ENCODE peak calls at places on chromosomes 6 and 20, in five cellular contexts. C is WTC11, E is GM12878, X is K562, N is HepG2. I is an unnamed sample.

GRCh38 chr20:19129976-19130612 is 82.3 kb upstream of the SLC24A3 start:
- DNase-seq in C (no peak), E (no peak), X (no peak), N (no peak), I (no peak)

GRCh38 chr6:35359744-35360348 is 17.5 kb downstream of the PPARD start:
- DNase-seq in C (no peak), E (no peak), X (no peak), N (no peak), I (no peak)

GRCh38 chr6:112899541-112899940 is 552.4 kb downstream of the RFPL4B start:
- DNase-seq in C (no peak), E (no peak), X (no peak), N (no peak), I (no peak)

GRCh38 chr6:149903938-149904611 is 6.2 kb upstream of the RAET1E start:
- DNase-seq in C (no peak), E (no peak), X (no peak), N (no peak), I (no peak)

GRCh38 chr6:136772685-136773472 is 19.4 kb downstream of the MAP3K5 start:
- DNase-seq in C (peak), E (peak), X (no peak), N (no peak), I (peak)

GRCh38 chr6:135144678-135145508 is 36.2 kb upstream of the MYB start:
- DNase-seq in C (no peak), E (no peak), X (peak), N (peak), I (peak)

GRCh38 chr6:169691260-169691659 is 10.6 kb downstream of the WDR27 start:
- DNase-seq in C (no peak), E (no peak), X (no peak), N (no peak), I (no peak)

GRCh38 chr6:169289671-169290408 is 36.2 kb upstream of the THBS2 start:
- DNase-seq in C (no peak), E (no peak), X (no peak), N (no peak), I (no peak)

GRCh38 chr20:13290724-13291123 is 69.7 kb downstream of the ISM1 start:
- DNase-seq in C (no peak), E (no peak), X (no peak), N (no peak), I (no peak)

GRCh38 chr6:40285535-40285934 is 301.6 kb downstream of the LRFN2 start:
- DNase-seq in C (no peak), E (no peak), X (no peak), N (no peak), I (peak)

GRCh38 chr20:37673429-37673828 is 20.4 kb upstream of the CTNNBL1 start:
- DNase-seq in C (no peak), E (no peak), X (no peak), N (no peak), I (no peak)

GRCh38 chr6:473356-473755 is 81.8 kb downstream of the IRF4 start:
- DNase-seq in C (no peak), E (no peak), X (no peak), N (no peak), I (no peak)

GRCh38 chr6:168207421-168208175 is 112.0 kb downstream of the DACT2 start:
- DNase-seq in C (no peak), E (no peak), X (no peak), N (no peak), I (no peak)

GRCh38 chr6:14458669-14459266 is 341.2 kb downstream of the CD83 start:
- DNase-seq in C (no peak), E (no peak), X (no peak), N (no peak), I (no peak)

GRCh38 chr6:137039010-137039409 is 5.8 kb downstream of the IL20RA start:
- DNase-seq in C (no peak), E (no peak), X (no peak), N (no peak), I (no peak)

GRCh38 chr20:19210426-19211155 is 1.9 kb upstream of the SLC24A3 start:
- DNase-seq in C (no peak), E (no peak), X (no peak), N (no peak), I (no peak)

GRCh38 chr6:144181639-144182038 is 31.3 kb downstream of the STX11 start:
- DNase-seq in C (no peak), E (no peak), X (no peak), N (no peak), I (no peak)

GRCh38 chr6:42222450-42222849 is 4.8 kb upstream of the MRPS10 start:
- DNase-seq in C (no peak), E (no peak), X (no peak), N (peak), I (no peak)

GRCh38 chr6:3211681-3212080 is 15.8 kb downstream of the TUBB2B start:
- DNase-seq in C (no peak), E (no peak), X (no peak), N (no peak), I (no peak)

GRCh38 chr20:10447028-10447427 is 11.9 kb downstream of the SLX4IP start:
- DNase-seq in C (no peak), E (peak), X (peak), N (peak), I (no peak)

GRCh38 chr6:90610671-90611542 is 24.0 kb upstream of the MAP3K7 start:
- DNase-seq in C (peak), E (no peak), X (peak), N (no peak), I (peak)

GRCh38 chr6:36571122-36572043 is 22.8 kb upstream of the SRSF3 start:
- DNase-seq in C (no peak), E (no peak), X (no peak), N (no peak), I (no peak)

GRCh38 chr20:50604451-50604850 is 86.9 kb downstream of the RIPOR3 start:
- DNase-seq in C (no peak), E (no peak), X (no peak), N (no peak), I (no peak)

GRCh38 chr6:137631323-137631722 is 137.1 kb upstream of the OLIG3 start:
- DNase-seq in C (no peak), E (no peak), X (no peak), N (no peak), I (peak)

GRCh38 chr6:84280030-84280429 is 52.6 kb upstream of the CEP162 start:
- DNase-seq in C (no peak), E (no peak), X (no peak), N (no peak), I (no peak)

GRCh38 chr20:52959125-52959524 is 13.0 kb upstream of the TSHZ2 start:
- DNase-seq in C (no peak), E (no peak), X (peak), N (peak), I (peak)

GRCh38 chr6:74657033-74657432 is 548.8 kb downstream of the COL12A1 start:
- DNase-seq in C (no peak), E (no peak), X (no peak), N (no peak), I (no peak)

DNA sequence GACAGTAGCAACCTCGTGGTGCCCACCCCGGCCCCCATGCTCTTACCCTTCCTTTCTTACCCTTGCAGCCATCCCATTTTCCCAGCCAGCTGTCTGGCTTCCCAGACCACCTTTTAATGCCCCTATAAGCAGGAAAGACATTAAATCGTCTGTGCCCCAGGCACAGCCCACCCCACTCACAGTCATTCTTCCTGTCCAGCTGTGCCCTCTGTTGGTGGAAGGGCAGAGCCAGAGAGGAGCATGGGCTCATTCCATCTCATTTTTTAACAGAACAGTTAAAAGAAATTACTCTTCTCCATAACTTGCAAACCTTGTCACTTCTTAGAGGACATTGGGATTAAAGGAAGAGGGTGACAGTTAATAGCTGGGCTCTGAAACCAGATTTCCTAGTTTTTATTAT is 240.5 kb downstream of the NRN1 start:
- DNase-seq in C (no peak), E (no peak), X (no peak), N (no peak), I (no peak)
- TF ChIP-seq CREB1 in C (no peak), E (no peak), X (no peak), N (no peak), I (no peak)

DNA sequence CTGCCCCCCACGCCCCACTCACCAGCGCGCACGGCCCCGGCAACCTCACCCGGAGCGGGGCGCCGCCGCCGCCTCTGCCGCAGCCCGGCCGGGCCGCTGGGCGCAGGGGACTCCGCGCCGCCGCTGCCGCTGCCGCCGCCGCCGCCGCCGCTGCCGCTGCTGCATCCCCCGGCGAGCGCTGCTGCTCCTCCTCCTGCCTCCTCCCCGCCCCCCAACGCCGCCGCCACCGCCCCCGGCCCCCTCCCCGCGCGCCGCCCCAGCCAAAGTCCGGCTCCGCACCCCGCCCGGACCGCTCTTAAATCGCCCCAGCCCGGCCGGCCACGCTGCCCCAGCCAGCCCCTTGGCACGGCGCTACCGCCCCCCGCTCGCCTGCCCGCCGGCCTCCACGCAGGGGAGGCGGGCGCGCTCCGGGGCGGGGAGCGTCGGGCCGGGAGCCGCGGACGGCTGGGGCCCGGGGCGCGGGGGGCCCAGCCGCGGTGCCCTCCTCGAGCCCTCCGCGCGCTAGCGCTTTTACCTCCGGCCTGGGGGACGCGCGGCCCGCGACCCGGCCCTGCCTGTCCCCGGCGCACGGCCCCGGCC is at the start of gene SULF2:
- DNase-seq in C (peak), E (no peak), X (no peak), N (no peak), I (peak)
- TF ChIP-seq CREB1 in C (no peak), E (no peak), X (no peak), N (no peak), I (no peak)

DNA sequence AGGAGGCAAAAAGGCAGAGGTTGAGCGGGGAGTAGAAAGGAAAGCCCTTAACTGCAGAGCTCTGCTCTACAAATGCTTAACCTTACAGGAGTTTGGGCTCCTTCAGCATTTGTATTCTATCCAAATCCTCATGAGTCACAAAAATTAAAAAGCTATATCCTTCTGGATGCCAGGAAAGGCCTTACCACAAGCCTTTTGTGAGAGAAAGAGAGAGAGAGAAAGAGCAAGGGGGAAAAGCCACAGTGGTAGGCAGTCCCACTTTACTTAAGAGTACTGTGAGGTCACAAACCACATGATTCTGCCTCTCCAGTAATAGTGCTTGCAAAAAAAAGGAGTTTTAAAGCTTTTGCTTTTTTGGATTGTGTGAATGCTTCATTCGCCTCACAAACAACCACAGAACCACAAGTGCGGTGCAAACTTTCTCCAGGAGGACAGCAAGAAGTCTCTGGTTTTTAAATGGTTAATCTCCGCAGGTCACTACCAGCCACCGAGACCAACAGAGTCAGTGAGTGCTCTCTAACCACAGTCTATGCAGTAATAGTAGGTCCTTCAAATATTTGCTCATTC is at the start of gene RUNX2:
- DNase-seq in C (no peak), E (no peak), X (no peak), N (no peak), I (peak)
- TF ChIP-seq CREB1 in C (no peak), E (no peak), X (no peak), N (no peak), I (no peak)

DNA sequence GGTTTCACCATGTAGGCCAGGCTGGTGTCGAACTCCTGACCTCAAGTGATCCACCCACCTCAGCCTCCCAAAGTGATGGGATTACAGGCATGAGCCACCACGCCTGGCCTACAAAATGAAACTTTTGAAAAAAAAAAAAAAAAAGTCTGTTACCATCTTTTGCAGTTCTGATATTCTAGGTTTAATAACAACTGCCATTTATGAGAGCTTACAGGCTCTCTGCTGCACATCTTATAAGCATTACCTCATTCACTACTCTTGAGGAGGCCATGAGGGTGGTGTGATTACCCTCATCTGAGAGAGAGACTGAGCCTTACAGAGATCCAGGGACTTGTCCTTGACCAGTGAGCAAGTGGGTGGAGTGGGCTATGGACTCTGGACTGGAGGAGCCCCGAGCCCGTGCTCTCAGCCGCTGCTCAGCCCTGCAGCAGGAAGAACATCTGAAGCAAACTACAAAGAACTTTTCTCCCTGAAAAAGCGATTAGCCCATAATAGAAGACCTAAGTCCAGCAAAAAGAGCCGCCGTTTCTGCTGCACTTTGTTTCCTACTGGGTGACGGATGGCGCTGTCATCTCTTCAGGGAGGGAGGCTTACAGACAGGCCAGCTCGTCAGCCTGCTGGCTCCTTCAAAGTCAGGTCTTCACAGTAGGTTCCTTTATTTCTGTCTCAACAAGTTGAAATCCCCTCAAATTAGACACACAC is 119.8 kb upstream of the AKAP12 start:
- DNase-seq in C (no peak), E (no peak), X (no peak), N (peak), I (no peak)
- TF ChIP-seq CREB1 in C (no peak), E (no peak), X (no peak), N (peak), I (no peak)